ENCODE peak calls at places on chromosomes 1 and 21, in nine cellular contexts. U, W, R, O, M, A, B, Y and F are unnamed samples.

GRCh38 chr1:11645270-11645669 is 9.0 kb downstream of the FBXO2 start:
- DNase-seq in M (no peak), O (no peak), Y (no peak), A (no peak), B (no peak), R (no peak), U (no peak), W (no peak), F (no peak)

GRCh38 chr1:179077396-179077795 is 4.5 kb upstream of the TOR3A start:
- DNase-seq in B (no peak), W (no peak), U (no peak), R (no peak), Y (peak), O (no peak), A (no peak), M (no peak), F (peak)

GRCh38 chr21:45377866-45378257 is 27.1 kb upstream of the COL18A1 start:
- DNase-seq in A (no peak), O (no peak), U (no peak), R (no peak), Y (no peak), W (no peak), M (no peak), B (no peak), F (no peak)

GRCh38 chr1:51964309-51964696 is 26.2 kb downstream of the RAB3B start:
- DNase-seq in M (no peak), W (no peak), B (no peak), R (no peak), Y (no peak), U (no peak), A (no peak), O (no peak), F (no peak)

GRCh38 chr1:10802948-10803715 is 6.7 kb upstream of the CASZ1 start:
- DNase-seq in W (peak), A (no peak), Y (no peak), U (peak), B (no peak), M (no peak), R (no peak), O (no peak), F (no peak)

GRCh38 chr1:175015243-175015642 is 8.0 kb downstream of the MRPS14 start:
- DNase-seq in U (no peak), A (no peak), B (no peak), Y (peak), R (no peak), O (no peak), W (no peak), M (no peak), F (peak)

GRCh38 chr1:234972411-234973191 is 156.0 kb downstream of the TOMM20 start:
- DNase-seq in M (no peak), A (no peak), Y (peak), W (no peak), U (peak), O (no peak), R (no peak), B (peak), F (no peak)

GRCh38 chr21:28229811-28230210 is 762.9 kb downstream of the LTN1 start:
- DNase-seq in Y (peak), B (no peak), M (no peak), A (no peak), R (no peak), O (no peak), W (no peak), U (no peak), F (peak)

GRCh38 chr1:81558291-81559076 is 242.2 kb upstream of the ADGRL2 start:
- DNase-seq in O (no peak), Y (peak), A (no peak), B (no peak), U (no peak), M (no peak), W (no peak), R (no peak), F (no peak)

GRCh38 chr1:206809504-206810084 is 37.3 kb upstream of the IL10 start:
- DNase-seq in B (peak), O (no peak), R (no peak), M (no peak), Y (peak), U (peak), A (no peak), W (no peak), F (peak)

GRCh38 chr1:67294836-67295622 is 12.6 kb upstream of the IL12RB2 start:
- DNase-seq in U (no peak), O (no peak), M (no peak), R (no peak), W (no peak), B (no peak), A (no peak), Y (no peak), F (no peak)

GRCh38 chr1:59638172-59638800 is 176.5 kb upstream of the HOOK1 start:
- DNase-seq in M (no peak), B (no peak), A (no peak), O (no peak), R (no peak), U (no peak), W (no peak), Y (peak), F (peak)